ENCODE peak calls at places on chromosome 13, in four cellular contexts. B, Y, O and Z are unnamed samples.

GRCh38 chr13:83716121-83716520 is 166.2 kb downstream of the SLITRK1 start:
- DNase-seq in Y (no peak), B (no peak), O (no peak), Z (peak)

GRCh38 chr13:111508902-111509509 is 188.6 kb downstream of the TEX29 start:
- DNase-seq in B (no peak), O (no peak), Y (no peak), Z (no peak)

GRCh38 chr13:23620613-23621315 is 50.6 kb downstream of the TNFRSF19 start:
- DNase-seq in B (no peak), O (no peak), Y (no peak), Z (no peak)

GRCh38 chr13:27644302-27644701 is 22.6 kb downstream of the POLR1D start:
- DNase-seq in O (no peak), Y (no peak), B (no peak), Z (no peak)

GRCh38 chr13:33284916-33285315 is 639 bp downstream of the STARD13 start:
- DNase-seq in Y (no peak), O (peak), B (no peak), Z (no peak)

GRCh38 chr13:108858676-108859075 is 229.3 kb downstream of the MYO16 start:
- DNase-seq in Y (no peak), B (no peak), O (no peak), Z (no peak)

GRCh38 chr13:85847012-85847411 is 47.8 kb upstream of the SLITRK6 start:
- DNase-seq in Y (no peak), O (no peak), B (no peak), Z (no peak)

GRCh38 chr13:39676315-39676876 is 20.9 kb downstream of the COG6 start:
- DNase-seq in O (peak), B (peak), Y (peak), Z (no peak)

GRCh38 chr13:40653558-40654318 is 12.7 kb downstream of the FOXO1 start:
- DNase-seq in O (no peak), B (no peak), Y (no peak), Z (no peak)

GRCh38 chr13:30105381-30105780 is 202.0 kb downstream of the KATNAL1 start:
- DNase-seq in Y (no peak), O (no peak), B (no peak), Z (peak)

GRCh38 chr13:46354143-46355087 is 32.6 kb downstream of the RUBCNL start:
- DNase-seq in Y (peak), B (no peak), O (peak), Z (no peak)

GRCh38 chr13:30196025-30196424 is 111.3 kb downstream of the KATNAL1 start:
- DNase-seq in O (no peak), B (no peak), Y (no peak), Z (peak)

GRCh38 chr13:41199061-41199460 is 4.7 kb upstream of the KBTBD7 start:
- DNase-seq in B (no peak), O (no peak), Y (no peak), Z (no peak)

GRCh38 chr13:72246396-72246795 is 379.4 kb upstream of the DACH1 start:
- DNase-seq in Y (no peak), O (no peak), B (no peak), Z (no peak)

GRCh38 chr13:29892149-29892548 is 41.7 kb upstream of the UBL3 start:
- DNase-seq in O (no peak), Y (no peak), B (no peak), Z (no peak)

GRCh38 chr13:39051157-39051556 is 12.9 kb downstream of the NHLRC3 start:
- DNase-seq in O (peak), Y (peak), B (no peak), Z (no peak)

GRCh38 chr13:97113231-97114001 is 108.7 kb upstream of the MBNL2 start:
- DNase-seq in Y (no peak), B (no peak), O (no peak), Z (no peak)

GRCh38 chr13:30857018-30857417 is 49.1 kb upstream of the MEDAG start:
- DNase-seq in B (no peak), Y (no peak), O (no peak), Z (no peak)

GRCh38 chr13:34155931-34156607 is 338.1 kb downstream of the RFC3 start:
- DNase-seq in B (no peak), O (no peak), Y (peak), Z (no peak)

GRCh38 chr13:45863716-45864590 is 12.4 kb upstream of the SIAH3 start:
- DNase-seq in Y (no peak), B (no peak), O (no peak), Z (no peak)

GRCh38 chr13:73417012-73417615 is 358.3 kb downstream of the KLF5 start:
- DNase-seq in Y (peak), O (peak), B (peak), Z (no peak)

GRCh38 chr13:32829676-32830091 is 186.5 kb upstream of the KL start:
- DNase-seq in Y (peak), B (no peak), O (no peak), Z (no peak)

GRCh38 chr13:65638572-65639168 is 1591.5 kb downstream of the PCDH9 start:
- DNase-seq in O (peak), Y (peak), B (peak), Z (no peak)

GRCh38 chr13:99432637-99433542 is 68.4 kb upstream of the TM9SF2 start:
- DNase-seq in Y (peak), O (peak), B (no peak), Z (peak)

GRCh38 chr13:90307136-90307535 is 1040.4 kb upstream of the MIR17HG start:
- DNase-seq in O (no peak), B (no peak), Y (no peak), Z (no peak)

GRCh38 chr13:29464105-29464679 is 131.3 kb downstream of the SLC7A1 start:
- DNase-seq in B (no peak), O (no peak), Y (no peak), Z (no peak)

GRCh38 chr13:26914624-26915023 is 154.0 kb upstream of the GPR12 start:
- DNase-seq in O (no peak), Y (no peak), B (no peak), Z (no peak)

GRCh38 chr13:113886561-113887112 is 22.8 kb upstream of the GAS6 start:
- DNase-seq in B (no peak), O (no peak), Y (no peak), Z (no peak)

GRCh38 chr13:30569901-30570576 is 47.7 kb upstream of the USPL1 start:
- DNase-seq in O (peak), B (peak), Y (peak), Z (no peak)

GRCh38 chr13:33322474-33322827 is 36.9 kb upstream of the STARD13 start:
- DNase-seq in O (no peak), Y (no peak), B (no peak), Z (no peak)

GRCh38 chr13:23330356-23330755 is 103.1 kb downstream of the SACS start:
- DNase-seq in Y (no peak), O (no peak), B (no peak), Z (no peak)

GRCh38 chr13:21913010-21913409 is 242.1 kb downstream of the FGF9 start:
- DNase-seq in Y (no peak), O (no peak), B (no peak), Z (peak)

GRCh38 chr13:52794589-52794988 is 53.9 kb downstream of the PCDH8 start:
- DNase-seq in O (no peak), Y (no peak), B (no peak), Z (no peak)

GRCh38 chr13:95355491-95355890 is 54.2 kb upstream of the ABCC4 start:
- DNase-seq in Y (no peak), O (no peak), B (no peak), Z (no peak)

GRCh38 chr13:62168891-62169290 is 753.2 kb upstream of the PCDH20 start:
- DNase-seq in Y (no peak), B (no peak), O (no peak), Z (no peak)

GRCh38 chr13:85241045-85241444 is 558.2 kb downstream of the SLITRK6 start:
- DNase-seq in O (no peak), Y (no peak), B (no peak), Z (no peak)

GRCh38 chr13:75550159-75550567 is 572 bp downstream of the UCHL3 start:
- DNase-seq in O (peak), B (peak), Y (peak), Z (no peak)
- TF ChIP-seq NR3C1 in O (no peak), B (no peak), Y (no peak), Z (no peak)

GRCh38 chr13:49099513-49099877 is 120.6 kb upstream of the MLNR start:
- DNase-seq in O (no peak), B (no peak), Y (no peak), Z (no peak)
- TF ChIP-seq NR3C1 in O (no peak), B (no peak), Y (no peak), Z (no peak)

GRCh38 chr13:43127103-43127817 is 103.9 kb downstream of the DNAJC15 start:
- DNase-seq in Y (no peak), O (no peak), B (no peak), Z (no peak)
- TF ChIP-seq NR3C1 in Y (no peak), O (no peak), B (no peak), Z (no peak)

DNA sequence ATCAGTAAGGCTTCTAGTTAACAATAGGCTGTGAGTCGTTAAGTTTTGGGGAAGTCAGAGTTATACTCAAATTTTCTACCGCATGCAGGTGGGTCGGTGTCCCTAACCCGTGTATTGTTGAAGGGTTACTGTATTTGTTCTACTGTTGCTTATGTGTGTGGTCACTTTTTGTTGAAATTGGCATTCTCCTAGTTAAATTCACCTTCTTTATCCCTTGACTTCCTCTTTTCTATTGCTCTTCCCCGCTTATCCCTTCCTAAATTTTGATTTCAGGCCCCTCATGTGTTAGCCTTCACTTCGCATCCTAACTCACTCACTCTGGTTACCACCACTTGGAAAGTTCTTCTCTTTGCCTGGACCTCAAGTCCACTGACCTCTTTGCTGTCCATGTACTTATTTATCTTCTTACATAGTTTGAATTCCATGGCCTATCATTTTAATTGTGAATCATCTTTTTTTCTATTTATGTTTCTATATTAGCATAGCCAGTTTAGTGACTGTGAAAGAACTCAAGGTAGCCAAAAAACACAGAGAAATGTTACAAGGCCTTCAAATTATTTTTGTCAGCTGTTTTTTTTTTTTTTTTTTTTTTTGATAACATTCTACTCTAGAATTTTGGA is 52.9 kb downstream of the NDFIP2 start:
- DNase-seq in B (no peak), Y (no peak), O (no peak), Z (no peak)
- TF ChIP-seq NR3C1 in B (no peak), Y (no peak), O (no peak), Z (no peak)

DNA sequence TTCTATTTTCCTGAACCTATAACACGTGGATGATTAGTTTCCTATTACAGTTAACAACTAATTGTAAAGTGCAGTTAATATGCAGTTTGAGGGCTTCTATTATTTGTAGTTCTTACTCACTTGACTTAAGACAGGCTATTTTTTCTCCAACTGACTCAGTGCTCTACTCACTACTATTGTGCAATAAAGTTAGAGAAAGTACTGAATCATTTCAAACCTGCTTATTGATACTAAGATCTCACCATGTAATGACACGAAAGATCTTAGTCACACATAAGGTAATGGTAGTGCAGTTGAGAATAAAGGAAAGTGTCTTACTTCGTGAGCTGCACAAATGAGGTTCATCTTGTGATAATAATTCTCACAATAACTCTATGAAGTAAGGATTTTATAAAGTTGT is 22.8 kb upstream of the ITM2B start:
- DNase-seq in Y (peak), B (no peak), O (no peak), Z (no peak)
- TF ChIP-seq NR3C1 in Y (no peak), B (no peak), O (no peak), Z (no peak)

GRCh38 chr13:20713014-20713376 is 9.5 kb downstream of the IL17D start:
- DNase-seq in O (no peak), Y (no peak), B (no peak), Z (no peak)

GRCh38 chr13:20713751-20714150 is 10.3 kb downstream of the IL17D start:
- DNase-seq in B (no peak), Y (no peak), O (no peak), Z (no peak)

GRCh38 chr13:20715340-20715732 is 11.8 kb downstream of the IL17D start:
- DNase-seq in Y (no peak), B (no peak), O (no peak), Z (no peak)

GRCh38 chr13:20714161-20714560 is 10.7 kb downstream of the IL17D start:
- DNase-seq in Y (no peak), B (no peak), O (no peak), Z (no peak)

GRCh38 chr13:20714563-20715339 is 11.3 kb downstream of the IL17D start:
- DNase-seq in O (no peak), Y (no peak), B (no peak), Z (no peak)
- TF ChIP-seq NR3C1 in O (no peak), Y (no peak), B (no peak), Z (no peak)

DNA sequence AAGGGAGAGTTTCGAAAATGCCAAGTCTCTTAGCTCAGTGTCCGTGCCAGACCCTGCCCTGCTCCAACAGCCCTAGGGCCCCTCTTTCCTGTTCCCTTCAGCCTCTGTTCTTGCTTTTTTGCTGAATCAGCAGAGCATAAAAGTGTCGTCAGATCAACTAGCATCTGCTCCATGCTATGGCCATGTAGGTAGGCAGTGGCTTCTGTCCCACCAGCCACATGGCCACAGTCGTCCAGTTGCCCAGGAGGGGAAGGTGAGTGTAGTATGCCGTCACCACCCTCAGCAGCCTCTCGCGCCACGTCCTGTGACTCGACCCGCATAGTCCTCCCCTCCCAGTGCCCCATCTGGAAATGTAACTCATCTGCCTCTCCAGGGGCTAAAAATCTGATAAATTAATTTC is 50.9 kb upstream of the ATP11A start:
- DNase-seq in O (no peak), B (no peak), Y (no peak), Z (no peak)
- TF ChIP-seq NR3C1 in O (no peak), B (no peak), Y (no peak), Z (no peak)

DNA sequence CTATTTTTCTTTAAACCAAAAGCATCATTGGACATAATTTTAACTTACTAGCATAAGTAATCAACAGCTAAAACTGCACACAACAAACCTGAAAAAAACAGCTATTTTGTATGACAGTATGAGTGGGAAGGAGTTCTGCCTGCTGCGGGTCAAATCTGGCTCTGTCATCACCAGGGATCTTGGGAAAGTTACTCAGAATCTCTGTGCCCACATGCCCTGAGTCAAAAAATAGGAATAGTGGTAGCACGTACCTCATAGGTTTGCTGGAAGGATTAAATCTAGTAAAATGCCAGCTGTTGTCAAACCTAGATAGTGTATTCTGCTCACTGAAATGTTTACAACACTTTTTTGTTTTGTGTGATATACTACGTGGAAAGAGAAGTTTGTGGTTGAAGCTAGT is 1.1 kb downstream of the CLN5 start:
- DNase-seq in Y (no peak), O (no peak), B (no peak), Z (no peak)
- TF ChIP-seq NR3C1 in Y (no peak), O (no peak), B (no peak), Z (no peak)

GRCh38 chr13:106570354-106570822 is 2.5 kb upstream of the ARGLU1 start:
- DNase-seq in Y (peak), B (peak), O (no peak), Z (peak)
- TF ChIP-seq NR3C1 in Y (no peak), B (no peak), O (no peak), Z (no peak)

DNA sequence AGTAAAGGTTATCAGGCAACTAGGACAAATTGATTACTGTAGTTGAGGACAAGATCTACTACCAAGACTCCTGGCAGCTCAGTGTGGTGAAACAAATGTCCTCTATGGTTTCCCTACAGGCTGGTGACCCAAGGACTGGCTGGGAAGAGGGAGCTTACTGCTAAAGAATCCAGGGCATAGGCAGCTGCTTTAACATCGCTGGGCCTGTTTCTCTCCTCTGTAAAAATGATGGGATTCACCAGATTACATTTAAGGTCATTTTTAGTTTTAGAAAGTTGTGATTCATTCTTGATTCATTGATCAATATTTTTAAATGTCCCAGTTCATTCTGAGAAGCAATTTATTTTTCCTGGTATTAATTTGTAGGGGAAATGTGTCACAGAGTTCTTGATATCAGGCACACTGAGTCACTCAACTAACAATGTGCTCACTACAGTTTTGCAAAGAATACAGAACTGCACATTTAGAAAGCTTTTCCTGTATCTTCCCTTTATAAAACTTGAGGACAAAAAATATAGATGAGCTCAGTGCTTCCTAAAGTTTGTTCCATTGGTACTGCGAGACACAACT is 19.6 kb upstream of the FAM124A start:
- DNase-seq in B (no peak), Y (no peak), O (no peak), Z (no peak)
- TF ChIP-seq NR3C1 in B (no peak), Y (no peak), O (no peak), Z (no peak)